ENCODE peak calls at places on chromosomes 6 and 20, in four cellular contexts. Y is glomerular endothelial cell; M is lower leg skin; I is activated naive CD4-positive, alpha-beta T cell treated with Interleukin-2 at 50 U/mL for 16 hours. S is an unnamed sample.

GRCh38 chr6:33690766-33691165 is 20.7 kb downstream of the UQCC2 start:
- DNase-seq in Y (no peak), I (no peak), M (no peak), S (no peak)

GRCh38 chr20:39775110-39775509 is 813.0 kb downstream of the DHX35 start:
- DNase-seq in M (peak; percentile 81), I (no peak), Y (no peak), S (peak; percentile 77)

GRCh38 chr6:101294051-101294638 is 99.4 kb upstream of the GRIK2 start:
- DNase-seq in I (no peak), M (no peak), Y (no peak), S (no peak)

GRCh38 chr6:116265081-116265829 is 11.4 kb upstream of the TSPYL4 start:
- DNase-seq in I (no peak), M (no peak), Y (no peak), S (no peak)

GRCh38 chr6:40477246-40478126 is 109.7 kb downstream of the LRFN2 start:
- DNase-seq in Y (no peak), M (no peak), I (no peak), S (no peak)

GRCh38 chr6:30646450-30647038 is 389 bp upstream of the C6orf136 start:
- DNase-seq in Y (no peak), M (peak; percentile 89), I (peak; percentile 93), S (no peak)

GRCh38 chr6:16184129-16184528 is 54.3 kb upstream of the GMPR start:
- DNase-seq in Y (no peak), I (no peak), M (no peak), S (peak; percentile 63)

GRCh38 chr6:158784505-158784904 is 34.7 kb downstream of the EZR start:
- DNase-seq in M (no peak), I (no peak), Y (no peak), S (peak; percentile 43)

GRCh38 chr6:6678811-6679210 is 90.3 kb downstream of the LY86 start:
- DNase-seq in Y (no peak), I (no peak), M (no peak), S (no peak)

GRCh38 chr20:5191829-5192569 is 65.2 kb downstream of the CDS2 start:
- DNase-seq in M (no peak), I (peak; percentile 17), Y (peak; percentile 60), S (peak; percentile 80)

GRCh38 chr20:59042151-59042795 is at the start of gene PRELID3B:
- DNase-seq in I (no peak), M (no peak), Y (no peak), S (no peak)

GRCh38 chr6:71077655-71078054 is 120.8 kb upstream of the B3GAT2 start:
- DNase-seq in M (no peak), I (no peak), Y (no peak), S (no peak)

GRCh38 chr6:10441004-10441654 is 26.3 kb upstream of the TFAP2A start:
- DNase-seq in M (no peak), I (no peak), Y (no peak), S (no peak)